ENCODE peak calls at places on chromosomes 12 and 14, in six cellular contexts. A is H1, V is DND-41, U is heart right ventricle, T is Peyer's patch, M is ovary. P is an unnamed sample. For H3K4me1, the result is how much of the 10 kb centered on the place peaks cover.

GRCh38 chr12:101957251-101957650 is 79.9 kb downstream of the DRAM1 start:
- DNase-seq in M (no peak), U (no peak), A (no peak), T (no peak), V (no peak), P (no peak)

GRCh38 chr14:58109761-58110160 is 42.3 kb downstream of the ARMH4 start:
- DNase-seq in T (no peak), M (no peak), U (no peak), A (no peak), V (no peak), P (no peak)

GRCh38 chr12:49976547-49976946 is 3.8 kb downstream of the AQP6 start:
- DNase-seq in T (no peak), V (no peak), A (no peak), M (no peak), U (no peak), P (no peak)

GRCh38 chr12:47766496-47767196 is 6.4 kb upstream of the SLC48A1 start:
- DNase-seq in T (no peak), U (peak), M (no peak), V (peak), A (no peak), P (peak)

GRCh38 chr12:107990325-107990724 is 138.8 kb upstream of the WSCD2 start:
- DNase-seq in A (no peak), V (peak), M (peak), T (no peak), U (no peak), P (peak)

GRCh38 chr12:11703378-11703777 is 53.9 kb downstream of the ETV6 start:
- DNase-seq in M (no peak), T (no peak), A (no peak), V (no peak), U (no peak), P (no peak)

GRCh38 chr12:108612788-108613282 is 15.0 kb upstream of the TMEM119 start:
- DNase-seq in U (no peak), A (no peak), M (no peak), V (no peak), T (no peak), P (no peak)

GRCh38 chr12:103884316-103884715 is 43.3 kb upstream of the NT5DC3 start:
- DNase-seq in T (no peak), A (no peak), V (no peak), U (no peak), M (peak), P (no peak)

GRCh38 chr12:88805286-88805685 is 225.0 kb upstream of the KITLG start:
- DNase-seq in M (no peak), A (no peak), U (no peak), V (no peak), T (no peak), P (no peak)

GRCh38 chr14:27605298-27605697 is 1007.5 kb upstream of the NOVA1 start:
- DNase-seq in U (no peak), T (no peak), A (no peak), V (no peak), M (no peak), P (no peak)

GRCh38 chr14:84403585-84403984 is 1126.4 kb upstream of the FLRT2 start:
- DNase-seq in T (no peak), V (no peak), M (no peak), U (no peak), A (no peak), P (no peak)

GRCh38 chr14:54625158-54625557 is 58.2 kb downstream of the SAMD4A start:
- DNase-seq in T (no peak), M (no peak), A (no peak), V (no peak), U (no peak), P (no peak)

GRCh38 chr12:86600664-86601231 is 344.6 kb upstream of the MGAT4C start:
- DNase-seq in M (no peak), V (no peak), A (no peak), T (no peak), U (peak), P (peak)

GRCh38 chr12:106759526-106760183 is 14.8 kb upstream of the RIC8B start:
- DNase-seq in V (no peak), T (no peak), A (no peak), U (no peak), M (no peak), P (no peak)

GRCh38 chr14:30243805-30244204 is 315.2 kb upstream of the G2E3 start:
- DNase-seq in A (no peak), M (no peak), T (no peak), V (no peak), U (no peak), P (no peak)

DNA sequence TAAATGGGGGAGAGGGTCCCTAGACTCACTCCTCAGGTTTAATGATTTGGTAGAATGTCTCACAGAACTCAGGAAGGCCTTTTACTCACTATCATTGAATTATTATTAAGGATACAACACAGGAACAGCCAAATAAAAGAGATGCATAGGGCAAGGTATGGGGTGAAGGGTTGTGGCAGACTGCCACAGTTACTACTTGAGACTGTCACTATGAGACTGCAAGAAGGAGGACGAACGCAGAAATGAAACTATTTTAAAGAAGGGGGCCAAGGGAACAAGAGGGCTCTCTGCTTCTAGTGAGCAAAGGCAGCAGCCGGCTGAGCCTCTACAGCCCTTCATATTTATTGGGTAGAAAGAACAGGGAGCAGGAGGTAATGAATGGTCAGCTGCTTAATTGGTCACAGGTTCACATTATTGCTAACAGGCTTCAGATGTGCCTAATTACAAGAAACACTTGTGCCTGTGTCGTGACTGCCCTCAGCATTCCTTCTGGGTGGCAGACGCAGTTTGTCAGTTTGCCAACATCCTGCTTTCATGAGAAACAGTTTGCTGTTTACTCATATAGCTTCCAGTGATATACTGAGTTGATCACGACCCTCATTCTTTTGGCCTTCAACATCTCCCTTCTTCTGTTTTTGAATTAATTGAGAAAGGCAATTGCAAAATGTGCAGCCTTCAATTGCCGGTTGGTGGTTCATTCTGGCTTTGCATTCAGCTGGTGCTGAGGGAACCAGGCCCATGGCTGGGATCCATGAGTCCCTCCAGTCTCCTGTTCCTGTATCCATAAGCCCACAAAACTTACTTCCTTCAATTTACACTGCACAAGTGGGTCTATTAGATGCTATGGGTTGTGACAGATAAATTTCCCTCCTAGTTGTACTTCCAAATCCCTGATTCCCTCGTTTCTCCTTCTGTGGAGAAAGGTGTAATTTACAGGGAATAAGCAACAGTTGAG is 82.8 kb upstream of the PLEKHG7 start:
- DNase-seq in U (no peak), M (no peak), V (no peak), A (no peak), T (no peak), P (no peak)
- H3K4me1 ChIP-seq in U (under half), M (under half), V (under half), A (under half), T (under half), P (under half)

GRCh38 chr14:23284654-23285529 is 1.0 kb downstream of the HOMEZ start:
- DNase-seq in M (no peak), V (no peak), U (no peak), T (no peak), A (no peak), P (no peak)
- H3K27ac ChIP-seq in M (peak), V (peak), U (peak), T (peak), A (no peak), P (peak)

GRCh38 chr12:9113296-9113986 is 2.3 kb downstream of the A2M start:
- DNase-seq in U (no peak), V (no peak), T (no peak), A (no peak), M (no peak), P (no peak)
- H3K4me3 ChIP-seq in U (peak), V (no peak), T (no peak), A (no peak), M (peak), P (peak)

GRCh38 chr14:52351561-52352491 is 37.7 kb downstream of the PTGER2 start:
- DNase-seq in A (no peak), U (no peak), T (no peak), V (peak), M (no peak), P (no peak)

GRCh38 chr14:52351191-52351560 is 37.1 kb downstream of the PTGER2 start:
- DNase-seq in M (no peak), V (no peak), T (no peak), U (no peak), A (no peak), P (no peak)

GRCh38 chr14:52349731-52350130 is 35.6 kb downstream of the PTGER2 start:
- DNase-seq in T (no peak), A (no peak), V (no peak), M (no peak), U (no peak), P (no peak)

GRCh38 chr14:52348796-52349195 is 34.7 kb downstream of the PTGER2 start:
- DNase-seq in T (no peak), M (no peak), V (no peak), U (no peak), A (no peak), P (no peak)

GRCh38 chr14:52350445-52350844 is 36.3 kb downstream of the PTGER2 start:
- DNase-seq in U (no peak), A (no peak), M (no peak), T (no peak), V (no peak), P (no peak)
- H3K4me1 ChIP-seq in U (under half), A (under half), M (under half), T (under half), V (half or more), P (under half)